ENCODE peak calls at places on chromosomes 11 and 22, in four cellular contexts. N, H, Z and A are unnamed samples.

GRCh38 chr11:119347242-119347641 is 737 bp upstream of the MFRP start:
- DNase-seq in H (no peak), Z (peak; percentile 89), N (no peak), A (no peak)

GRCh38 chr11:79485694-79486093 is 44.9 kb upstream of the TENM4 start:
- DNase-seq in Z (no peak), N (no peak), H (no peak), A (no peak)

GRCh38 chr22:20211997-20212753 is 55.9 kb downstream of the RTN4R start:
- DNase-seq in N (peak; percentile 69), H (peak; percentile 85), Z (no peak), A (no peak)

GRCh38 chr11:65419773-65420481 is 2.7 kb upstream of the NEAT1 start:
- DNase-seq in H (peak; percentile 90), N (peak; percentile 93), Z (peak; percentile 97), A (peak; percentile 98)

GRCh38 chr22:21443735-21444421 is 23.3 kb upstream of the TMEM191C start:
- DNase-seq in N (peak; percentile 14), Z (no peak), H (peak; percentile 83), A (no peak)

GRCh38 chr11:124961972-124962609 is 8.1 kb downstream of the CCDC15 start:
- DNase-seq in Z (peak; percentile 91), N (no peak), H (no peak), A (peak; percentile 84)

GRCh38 chr22:43821606-43822425 is 9.7 kb upstream of the EFCAB6 start:
- DNase-seq in Z (no peak), N (no peak), H (no peak), A (no peak)

GRCh38 chr11:113305440-113306336 is 8.7 kb upstream of the TTC12 start:
- DNase-seq in N (peak; percentile 83), H (peak; percentile 79), Z (peak; percentile 68), A (peak; percentile 47)

GRCh38 chr11:93216511-93217121 is 18.8 kb upstream of the SLC36A4 start:
- DNase-seq in Z (no peak), H (no peak), N (no peak), A (no peak)

GRCh38 chr11:73659961-73660360 is 13.6 kb downstream of the PLEKHB1 start:
- DNase-seq in N (no peak), H (no peak), Z (no peak), A (no peak)

GRCh38 chr11:122863704-122864326 is 18.7 kb upstream of the JHY start:
- DNase-seq in H (no peak), N (no peak), Z (peak; percentile 68), A (peak; percentile 34)

GRCh38 chr22:39520874-39521857 is 804 bp downstream of the ATF4 start:
- DNase-seq in Z (peak; percentile 72), H (peak; percentile 87), N (peak; percentile 88), A (peak; percentile 65)

GRCh38 chr11:123461164-123461563 is 31.1 kb downstream of the GRAMD1B start:
- DNase-seq in H (no peak), Z (no peak), N (peak; percentile 36), A (no peak)

GRCh38 chr22:50507991-50508884 is at the start of gene NCAPH2:
- DNase-seq in N (peak; percentile 96), H (peak; percentile 98), Z (peak; percentile 97), A (peak; percentile 92)

GRCh38 chr11:3902441-3902840 is 47.0 kb downstream of the STIM1 start:
- DNase-seq in H (no peak), Z (no peak), N (no peak), A (no peak)

GRCh38 chr22:33635766-33636165 is 284.5 kb downstream of the LARGE1 start:
- DNase-seq in Z (no peak), H (no peak), N (no peak), A (no peak)

GRCh38 chr11:126007263-126007662 is 55.4 kb downstream of the CDON start:
- DNase-seq in N (no peak), H (no peak), Z (peak; percentile 35), A (peak; percentile 20)

GRCh38 chr11:25953015-25953414 is 378.9 kb upstream of the ANO3 start:
- DNase-seq in H (no peak), N (no peak), Z (no peak), A (no peak)

GRCh38 chr22:49676783-49677494 is 150.7 kb downstream of the BRD1 start:
- DNase-seq in N (no peak), Z (no peak), H (no peak), A (no peak)

GRCh38 chr11:57376095-57376812 is 4.7 kb downstream of the PRG3 start:
- DNase-seq in H (no peak), Z (no peak), N (no peak), A (no peak)

GRCh38 chr11:2860636-2861035 is 24.9 kb downstream of the CDKN1C start:
- DNase-seq in N (no peak), Z (no peak), H (no peak), A (peak; percentile 69)

GRCh38 chr11:118621071-118621815 is 13.8 kb downstream of the PHLDB1 start:
- DNase-seq in Z (peak; percentile 81), N (peak; percentile 88), H (peak; percentile 81), A (peak; percentile 89)

GRCh38 chr11:119983240-119983732 is 154.6 kb downstream of the TRIM29 start:
- DNase-seq in Z (no peak), N (no peak), H (no peak), A (no peak)

GRCh38 chr11:20207781-20208621 is 47.7 kb upstream of the DBX1 start:
- DNase-seq in N (no peak), H (no peak), Z (no peak), A (no peak)

GRCh38 chr11:113668255-113668654 is 37.9 kb downstream of the TMPRSS5 start:
- DNase-seq in H (no peak), N (no peak), Z (no peak), A (peak; percentile 57)

GRCh38 chr22:45235101-45235777 is 5.5 kb downstream of the KIAA0930 start:
- DNase-seq in Z (no peak), N (no peak), H (no peak), A (no peak)

GRCh38 chr11:108148549-108148948 is 27.2 kb downstream of the ACAT1 start:
- DNase-seq in N (no peak), H (no peak), Z (no peak), A (peak; percentile 15)

GRCh38 chr11:135033545-135033944 is 621.5 kb upstream of the B3GAT1 start:
- DNase-seq in H (no peak), N (no peak), Z (no peak), A (no peak)

GRCh38 chr11:78666675-78667129 is 92.0 kb upstream of the NARS2 start:
- DNase-seq in N (no peak), Z (peak; percentile 88), H (no peak), A (peak; percentile 49)

GRCh38 chr22:19419086-19419463 is 12.5 kb downstream of the HIRA start:
- DNase-seq in H (no peak), N (no peak), Z (no peak), A (no peak)

GRCh38 chr22:32708835-32709234 is 92.7 kb upstream of the TIMP3 start:
- DNase-seq in H (no peak), N (peak; percentile 31), Z (peak; percentile 44), A (no peak)

GRCh38 chr11:123308077-123308476 is 113.0 kb upstream of the CLMP start:
- DNase-seq in Z (peak; percentile 71), N (no peak), H (no peak), A (peak; percentile 59)

GRCh38 chr11:134047586-134047999 is 21.3 kb upstream of the JAM3 start:
- DNase-seq in N (peak; percentile 89), H (no peak), Z (peak; percentile 95), A (peak; percentile 73)

GRCh38 chr11:2260491-2261364 is 9.7 kb downstream of the ASCL2 start:
- DNase-seq in H (no peak), N (peak; percentile 16), Z (no peak), A (no peak)